ENCODE peak calls at places on chromosomes 16 and 17, in ten cellular contexts. J, U, N, V, O, D, T, L, S and R are unnamed samples.

GRCh38 chr17:41324180-41325075 is 8.9 kb upstream of the KRTAP17-1 start:
- DNase-seq in O (peak; percentile 49), J (no peak), V (no peak), T (no peak), L (no peak), U (no peak), D (no peak), N (no peak), S (no peak), R (no peak)

GRCh38 chr17:680554-680953 is 34.1 kb downstream of the VPS53 start:
- DNase-seq in J (no peak), L (no peak), V (no peak), S (no peak), D (no peak), T (no peak), U (no peak), N (no peak), O (no peak), R (no peak)

GRCh38 chr16:17177242-17177967 is 293.4 kb downstream of the XYLT1 start:
- DNase-seq in V (no peak), T (no peak), O (no peak), N (no peak), L (no peak), U (no peak), D (no peak), J (no peak), S (no peak), R (no peak)

GRCh38 chr16:15677447-15677846 is 27.4 kb downstream of the NDE1 start:
- DNase-seq in O (no peak), D (no peak), N (no peak), S (no peak), T (no peak), L (no peak), J (no peak), U (no peak), V (no peak), R (no peak)

GRCh38 chr17:66665194-66665593 is 169.7 kb upstream of the CACNG5 start:
- DNase-seq in L (no peak), N (no peak), J (no peak), D (no peak), T (no peak), S (no peak), V (no peak), O (no peak), U (no peak), R (no peak)

GRCh38 chr17:72467841-72468653 is 347.2 kb downstream of the SOX9 start:
- DNase-seq in U (no peak), V (no peak), J (peak; percentile 79), L (no peak), S (no peak), N (no peak), T (no peak), D (no peak), O (no peak), R (no peak)

GRCh38 chr17:78356163-78356713 is 3.6 kb downstream of the SOCS3 start:
- DNase-seq in L (peak; percentile 46), T (peak; percentile 88), S (no peak), J (peak; percentile 35), N (no peak), O (no peak), V (no peak), D (peak; percentile 81), U (peak; percentile 85), R (no peak)

GRCh38 chr17:81256616-81257015 is 17.5 kb downstream of the NDUFAF8 start:
- DNase-seq in N (no peak), O (no peak), U (no peak), D (no peak), S (no peak), L (no peak), V (no peak), J (peak; percentile 79), T (no peak), R (no peak)

GRCh38 chr17:71899317-71899716 is 221.5 kb upstream of the SOX9 start:
- DNase-seq in D (no peak), T (no peak), N (no peak), V (no peak), L (no peak), O (no peak), U (no peak), J (no peak), S (no peak), R (no peak)

GRCh38 chr17:62630365-62631085 is 3.1 kb downstream of the MRC2 start:
- DNase-seq in T (no peak), U (peak; percentile 53), V (peak; percentile 30), L (no peak), O (no peak), S (no peak), N (no peak), D (no peak), J (no peak), R (no peak)

GRCh38 chr16:16008666-16009065 is 59.2 kb downstream of the ABCC1 start:
- DNase-seq in V (no peak), L (no peak), S (no peak), U (no peak), O (no peak), N (no peak), T (no peak), D (no peak), J (no peak), R (no peak)

GRCh38 chr16:67939507-67940435 is 3.1 kb upstream of the PSMB10 start:
- DNase-seq in N (no peak), J (no peak), L (no peak), U (no peak), O (no peak), T (peak; percentile 76), V (no peak), D (peak; percentile 42), S (no peak), R (no peak)

GRCh38 chr17:8896087-8896486 is 28.6 kb upstream of the PIK3R6 start:
- DNase-seq in V (no peak), O (no peak), D (no peak), J (no peak), L (no peak), N (no peak), T (no peak), S (no peak), U (no peak), R (no peak)

GRCh38 chr17:38738007-38738662 is 8.0 kb downstream of the CISD3 start:
- DNase-seq in V (no peak), N (no peak), L (no peak), J (no peak), T (no peak), D (no peak), U (no peak), S (no peak), O (no peak), R (no peak)

GRCh38 chr16:14608111-14608566 is 21.9 kb downstream of the PARN start:
- DNase-seq in U (no peak), J (no peak), L (no peak), T (no peak), O (no peak), D (no peak), S (no peak), V (no peak), N (no peak), R (no peak)

GRCh38 chr16:57273359-57273758 is 11.1 kb downstream of the PLLP start:
- DNase-seq in D (no peak), L (no peak), J (no peak), O (no peak), N (no peak), U (peak; percentile 53), V (peak; percentile 87), S (no peak), T (no peak), R (peak; percentile 32)